ENCODE peak calls at places on chromosome 5, in four cellular contexts. X is MM.1S, S is stomach, C is cardiac muscle cell. F is an unnamed sample.

GRCh38 chr5:116576043-116576713 is 1.6 kb upstream of the SEMA6A start:
- DNase-seq in S (peak), C (peak), X (peak), F (no peak)

GRCh38 chr5:52190737-52191136 is 597.0 kb upstream of the ITGA1 start:
- DNase-seq in C (no peak), S (no peak), X (no peak), F (no peak)

GRCh38 chr5:153362026-153362425 is 128.4 kb upstream of the GRIA1 start:
- DNase-seq in C (no peak), X (no peak), S (no peak), F (no peak)

GRCh38 chr5:10452768-10453331 is 11.2 kb downstream of the ROPN1L start:
- DNase-seq in X (peak), S (no peak), C (peak), F (peak)

GRCh38 chr5:52725065-52725746 is 62.5 kb upstream of the ITGA1 start:
- DNase-seq in S (peak), C (no peak), X (peak), F (peak)

GRCh38 chr5:37871023-37871815 is 31.4 kb upstream of the GDNF start:
- DNase-seq in X (no peak), C (no peak), S (no peak), F (no peak)

GRCh38 chr5:83407931-83408330 is 63.6 kb upstream of the VCAN start:
- DNase-seq in C (no peak), X (no peak), S (no peak), F (no peak)

GRCh38 chr5:19988447-19988846 is 447 bp upstream of the CDH18 start:
- DNase-seq in S (no peak), X (no peak), C (no peak), F (no peak)

GRCh38 chr5:44532981-44533380 is 143.8 kb upstream of the FGF10 start:
- DNase-seq in X (no peak), C (no peak), S (no peak), F (no peak)

GRCh38 chr5:77630246-77631165 is 8.0 kb downstream of the OTP start:
- DNase-seq in X (peak), S (peak), C (peak), F (peak)

GRCh38 chr5:132268698-132269551 is 11.4 kb downstream of the PDLIM4 start:
- DNase-seq in C (no peak), X (no peak), S (no peak), F (no peak)

GRCh38 chr5:142642427-142642826 is 43.5 kb downstream of the FGF1 start:
- DNase-seq in S (no peak), X (no peak), C (no peak), F (no peak)

GRCh38 chr5:3375586-3376311 is 219.9 kb upstream of the IRX1 start:
- DNase-seq in C (no peak), S (peak), X (no peak), F (no peak)

GRCh38 chr5:7638456-7638855 is 212.5 kb downstream of the CFAP90 start:
- DNase-seq in S (no peak), X (no peak), C (no peak), F (no peak)

GRCh38 chr5:164649266-164649665 is 1143.8 kb downstream of the MAT2B start:
- DNase-seq in C (no peak), S (no peak), X (no peak), F (no peak)

GRCh38 chr5:102453716-102454115 is 45.1 kb downstream of the SLCO6A1 start:
- DNase-seq in S (no peak), C (no peak), X (peak), F (no peak)

GRCh38 chr5:51397996-51398395 is 14.7 kb downstream of the ISL1 start:
- DNase-seq in X (no peak), S (no peak), C (peak), F (no peak)

GRCh38 chr5:103487822-103488493 is 74.6 kb downstream of the NUDT12 start:
- DNase-seq in S (no peak), C (no peak), X (peak), F (no peak)

GRCh38 chr5:137647401-137647800 is 88.5 kb downstream of the KLHL3 start:
- DNase-seq in S (no peak), C (no peak), X (no peak), F (no peak)

GRCh38 chr5:539469-540214 is 15.4 kb upstream of the SLC9A3 start:
- DNase-seq in X (no peak), S (no peak), C (no peak), F (no peak)

GRCh38 chr5:33166522-33166921 is 274.2 kb upstream of the TARS1 start:
- DNase-seq in X (no peak), C (no peak), S (no peak), F (no peak)

GRCh38 chr5:38758774-38759423 is 86.9 kb upstream of the OSMR start:
- DNase-seq in X (no peak), S (no peak), C (no peak), F (no peak)

GRCh38 chr5:65828507-65828906 is 97.9 kb upstream of the ERBIN start:
- DNase-seq in S (no peak), X (no peak), C (no peak), F (no peak)

GRCh38 chr5:91359957-91360609 is 23.0 kb downstream of the ARRDC3 start:
- DNase-seq in C (no peak), S (no peak), X (no peak), F (no peak)

GRCh38 chr5:17219006-17219422 is 1.6 kb downstream of the BASP1 start:
- DNase-seq in X (no peak), C (peak), S (no peak), F (no peak)

GRCh38 chr5:116063950-116064349 is 20.9 kb upstream of the COMMD10 start:
- DNase-seq in X (no peak), C (no peak), S (no peak), F (no peak)

GRCh38 chr5:142636093-142636492 is 49.8 kb downstream of the FGF1 start:
- DNase-seq in X (no peak), S (no peak), C (no peak), F (no peak)

GRCh38 chr5:140282266-140282665 is 20.6 kb downstream of the PFDN1 start:
- DNase-seq in C (no peak), S (no peak), X (no peak), F (no peak)

GRCh38 chr5:89043676-89044075 is 160.7 kb upstream of the MEF2C start:
- DNase-seq in X (peak), C (no peak), S (no peak), F (no peak)

GRCh38 chr5:57841671-57842375 is 359.2 kb upstream of the ACTBL2 start:
- DNase-seq in S (no peak), C (peak), X (no peak), F (no peak)

GRCh38 chr5:157778121-157778805 is 34.8 kb downstream of the LSM11 start:
- DNase-seq in X (no peak), C (no peak), S (peak), F (no peak)

GRCh38 chr5:64759960-64760695 is 8.4 kb downstream of the SREK1IP1 start:
- DNase-seq in C (no peak), S (no peak), X (no peak), F (no peak)

GRCh38 chr5:133381041-133381440 is 231.3 kb downstream of the FSTL4 start:
- DNase-seq in X (no peak), C (no peak), S (no peak), F (no peak)

GRCh38 chr5:150105898-150106615 is 19.7 kb upstream of the CSF1R start:
- DNase-seq in C (no peak), S (peak), X (no peak), F (no peak)

GRCh38 chr5:62395210-62395950 is 8.3 kb downstream of the DIMT1 start:
- DNase-seq in X (no peak), C (no peak), S (no peak), F (no peak)

GRCh38 chr5:94285984-94286383 is 332.4 kb downstream of the KIAA0825 start:
- DNase-seq in C (peak), S (no peak), X (no peak), F (no peak)

GRCh38 chr5:141513021-141513626 is 24.2 kb downstream of the PCDHGC5 start:
- DNase-seq in X (no peak), S (no peak), C (peak), F (peak)

GRCh38 chr5:12330993-12331588 is 426.8 kb upstream of the CTNND2 start:
- DNase-seq in X (no peak), C (no peak), S (no peak), F (no peak)
- H3K27ac ChIP-seq in X (no peak), C (no peak), S (no peak), F (no peak)

GRCh38 chr5:171966270-171966669 is 40.2 kb downstream of the FBXW11 start:
- DNase-seq in X (no peak), S (no peak), C (no peak), F (no peak)

GRCh38 chr5:171968512-171968911 is 37.9 kb downstream of the FBXW11 start:
- DNase-seq in S (no peak), X (no peak), C (no peak), F (no peak)

GRCh38 chr5:171963416-171963815 is 43.0 kb downstream of the FBXW11 start:
- DNase-seq in C (no peak), X (no peak), S (no peak), F (no peak)

GRCh38 chr5:171966964-171967363 is 39.5 kb downstream of the FBXW11 start:
- DNase-seq in C (no peak), S (no peak), X (no peak), F (no peak)

GRCh38 chr5:171965740-171966139 is 40.7 kb downstream of the FBXW11 start:
- DNase-seq in S (no peak), X (no peak), C (no peak), F (no peak)
- H3K27ac ChIP-seq in S (no peak), X (no peak), C (peak), F (no peak)

DNA sequence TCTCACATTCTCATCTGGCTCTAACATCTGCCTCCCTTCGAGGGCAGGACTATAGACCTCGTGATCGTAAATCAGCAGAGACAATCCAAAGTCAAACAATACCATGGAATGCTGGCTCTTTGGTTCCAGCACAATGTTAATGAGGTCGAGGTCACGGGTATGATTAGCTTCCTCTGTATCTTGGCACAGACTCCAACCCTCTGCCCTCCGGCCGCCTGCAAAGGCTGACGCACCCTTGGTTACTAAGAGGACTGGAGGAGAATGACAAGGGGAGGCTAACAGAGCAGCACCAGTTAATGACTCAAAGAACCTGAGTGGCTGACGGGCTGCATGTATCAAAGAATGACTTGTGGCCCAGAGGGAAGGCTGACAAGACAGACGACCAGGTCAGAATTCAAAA is 10.1 kb downstream of the LHFPL2 start:
- DNase-seq in X (no peak), C (peak), S (peak), F (no peak)
- H3K27ac ChIP-seq in X (no peak), C (peak), S (no peak), F (no peak)

DNA sequence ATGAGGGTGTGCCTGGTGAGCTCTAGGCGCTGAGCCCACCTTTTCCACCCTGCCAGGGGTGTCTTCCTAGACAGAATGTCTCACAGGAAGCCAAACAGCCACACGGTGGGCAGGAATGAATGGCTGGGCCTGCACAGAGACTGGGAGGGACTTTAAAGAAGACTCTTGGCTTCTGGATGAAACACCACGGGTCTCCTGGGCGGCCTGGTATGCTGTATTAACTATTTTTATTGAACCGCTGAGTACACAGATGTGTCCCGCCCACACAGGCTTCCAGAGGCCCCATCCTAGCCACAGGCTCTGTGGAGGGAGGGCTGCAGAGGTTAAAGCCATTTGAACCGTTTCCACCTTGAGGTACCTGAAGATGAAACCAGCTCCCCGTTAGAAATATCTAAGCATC is 115.2 kb upstream of the CXCL14 start:
- DNase-seq in C (no peak), S (no peak), X (no peak), F (no peak)
- H3K27ac ChIP-seq in C (no peak), S (no peak), X (no peak), F (no peak)

GRCh38 chr5:125698420-125698819 is 724.8 kb upstream of the GRAMD2B start:
- DNase-seq in C (no peak), X (no peak), S (no peak), F (no peak)
- H3K27ac ChIP-seq in C (no peak), X (no peak), S (no peak), F (no peak)